ENCODE peak calls at places on chromosomes 13 and 19, in six cellular contexts. B, X, R, S, V and H are unnamed samples.

GRCh38 chr19:36528194-36528920 is at the start of gene ZNF260:
- DNase-seq in B (peak; percentile 93), X (peak; percentile 98), V (peak; percentile 89), R (peak; percentile 91), S (peak; percentile 97), H (peak; percentile 95)

GRCh38 chr13:50243926-50244325 is 228.7 kb downstream of the KCNRG start:
- DNase-seq in X (no peak), R (no peak), S (no peak), B (no peak), V (no peak), H (no peak)

GRCh38 chr13:74681891-74682290 is 547.7 kb upstream of the KLF12 start:
- DNase-seq in V (no peak), S (no peak), R (no peak), B (no peak), X (no peak), H (no peak)

GRCh38 chr19:31066385-31066784 is 282.9 kb downstream of the TSHZ3 start:
- DNase-seq in B (peak; percentile 35), R (no peak), X (no peak), V (no peak), S (no peak), H (no peak)

GRCh38 chr13:103238441-103238840 is 172.2 kb upstream of the SLC10A2 start:
- DNase-seq in B (no peak), R (no peak), X (no peak), V (no peak), S (no peak), H (no peak)

GRCh38 chr19:49915271-49915670 is 13.7 kb upstream of the ATF5 start:
- DNase-seq in X (no peak), R (no peak), S (no peak), B (no peak), V (no peak), H (no peak)

GRCh38 chr13:105346141-105346766 is 1189.2 kb downstream of the EFNB2 start:
- DNase-seq in B (peak; percentile 38), S (no peak), R (no peak), V (no peak), X (no peak), H (no peak)

GRCh38 chr13:51639171-51639570 is 54.9 kb downstream of the WDFY2 start:
- DNase-seq in V (no peak), S (no peak), B (no peak), R (no peak), X (no peak), H (no peak)

GRCh38 chr19:47430041-47430802 is 10.9 kb upstream of the MEIS3 start:
- DNase-seq in B (no peak), X (peak; percentile 80), S (peak; percentile 75), V (no peak), R (peak; percentile 43), H (peak; percentile 66)
- TF ChIP-seq CTCF in B (no peak), X (peak; percentile 33), S (no peak), V (no peak), R (peak; percentile 42), H (peak; percentile 21)

DNA sequence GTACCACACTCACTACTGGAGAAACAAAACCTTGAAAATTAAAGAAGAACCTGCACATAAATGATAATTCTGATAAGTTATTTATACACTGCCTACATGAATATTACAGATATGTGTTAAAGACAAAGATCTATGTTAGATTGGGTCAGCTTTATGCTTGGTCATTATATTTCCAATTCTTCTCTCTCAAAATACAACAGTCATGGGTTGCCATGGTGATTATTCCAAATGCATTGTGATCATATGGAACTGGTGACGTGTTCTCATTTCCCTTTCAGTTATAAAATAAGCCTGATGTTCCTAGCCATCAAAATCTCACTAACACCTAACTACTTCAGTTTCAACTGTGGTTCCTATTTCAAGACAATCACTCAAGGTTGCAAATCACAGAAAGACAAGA is 1416.4 kb downstream of the UQCRFS1 start:
- DNase-seq in R (no peak), V (no peak), S (no peak), X (no peak), B (no peak), H (no peak)
- TF ChIP-seq CTCF in R (no peak), V (no peak), S (no peak), X (no peak), B (no peak), H (no peak)

GRCh38 chr13:112185466-112185865 is 118.5 kb downstream of the SOX1 start:
- DNase-seq in V (no peak), R (no peak), X (no peak), S (no peak), B (no peak), H (no peak)

GRCh38 chr13:112186091-112186490 is 119.1 kb downstream of the SOX1 start:
- DNase-seq in R (no peak), X (no peak), V (no peak), S (no peak), B (no peak), H (no peak)

GRCh38 chr13:112188298-112188610 is 121.3 kb downstream of the SOX1 start:
- DNase-seq in R (no peak), X (no peak), V (no peak), B (no peak), S (no peak), H (no peak)

GRCh38 chr13:112184851-112185371 is 118.0 kb downstream of the SOX1 start:
- DNase-seq in V (no peak), B (no peak), R (no peak), X (no peak), S (no peak), H (no peak)

GRCh38 chr13:112187527-112188297 is 120.8 kb downstream of the SOX1 start:
- DNase-seq in X (no peak), B (no peak), V (no peak), S (no peak), R (no peak), H (no peak)
- TF ChIP-seq CTCF in X (peak; percentile 10), B (no peak), V (no peak), S (no peak), R (peak; percentile 14), H (no peak)

GRCh38 chr19:18543814-18544475 is 572 bp upstream of the FKBP8 start:
- DNase-seq in X (peak; percentile 70), S (peak; percentile 75), R (no peak), V (peak; percentile 70), B (no peak), H (no peak)
- TF ChIP-seq CTCF in X (no peak), S (no peak), R (no peak), V (peak; percentile 14), B (no peak), H (no peak)

GRCh38 chr19:13401388-13401787 is 104.9 kb downstream of the CACNA1A start:
- DNase-seq in X (no peak), B (no peak), S (no peak), V (no peak), R (no peak), H (no peak)

GRCh38 chr19:13400296-13400695 is 106.0 kb downstream of the CACNA1A start:
- DNase-seq in S (no peak), R (no peak), B (no peak), X (no peak), V (no peak), H (no peak)

GRCh38 chr19:13408889-13409518 is 97.3 kb downstream of the CACNA1A start:
- DNase-seq in B (no peak), X (peak; percentile 60), S (no peak), R (no peak), V (no peak), H (no peak)

GRCh38 chr19:13399746-13400145 is 106.5 kb downstream of the CACNA1A start:
- DNase-seq in B (no peak), R (no peak), X (no peak), S (no peak), V (no peak), H (no peak)

DNA sequence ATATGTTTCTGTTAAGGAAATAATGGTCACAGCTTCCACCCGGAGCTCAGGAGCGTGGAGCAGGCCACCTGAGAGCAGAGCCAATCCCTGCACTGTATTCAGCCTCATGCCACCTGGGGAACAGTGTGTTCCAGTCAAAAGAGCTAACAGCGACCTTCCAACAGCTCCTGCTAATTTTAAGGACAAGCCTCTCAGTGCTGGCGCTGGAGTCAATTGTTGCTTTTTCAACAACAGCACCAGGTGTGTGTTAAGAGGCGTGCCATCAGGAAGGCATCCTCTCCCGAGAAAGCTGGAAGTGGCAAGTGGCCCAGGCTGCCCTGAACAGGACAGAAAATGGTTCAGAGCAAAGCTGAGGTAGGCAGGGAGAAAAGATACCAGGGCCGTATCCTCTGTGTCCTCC is 102.0 kb downstream of the CACNA1A start:
- DNase-seq in B (no peak), V (no peak), X (no peak), S (no peak), R (no peak), H (no peak)
- TF ChIP-seq CTCF in B (no peak), V (no peak), X (no peak), S (no peak), R (no peak), H (no peak)